ENCODE peak calls at places on chromosomes 6 and 20, in five cellular contexts. O is neuronal stem cell, H is H1, I is H9, D is trophoblast cell. Y is an unnamed sample.

GRCh38 chr6:45881705-45882435 is 133.8 kb downstream of the CLIC5 start:
- DNase-seq in D (no peak), O (no peak), H (no peak), I (no peak), Y (peak)

GRCh38 chr6:125739364-125739763 is 10.1 kb upstream of the HEY2 start:
- DNase-seq in D (no peak), I (no peak), H (no peak), O (no peak), Y (no peak)

GRCh38 chr6:159093608-159094443 is 49.0 kb upstream of the TAGAP start:
- DNase-seq in D (no peak), O (no peak), I (no peak), H (no peak), Y (no peak)

GRCh38 chr6:87653074-87653962 is 48.7 kb downstream of the AKIRIN2 start:
- DNase-seq in I (no peak), H (no peak), D (no peak), O (no peak), Y (no peak)

GRCh38 chr20:41407617-41408016 is 41.0 kb upstream of the EMILIN3 start:
- DNase-seq in O (no peak), H (no peak), D (no peak), I (no peak), Y (no peak)

GRCh38 chr20:4488407-4489339 is 233.0 kb upstream of the PRND start:
- DNase-seq in I (no peak), O (no peak), D (peak), H (no peak), Y (peak)

GRCh38 chr20:859661-860294 is 26.3 kb downstream of the FAM110A start:
- DNase-seq in H (no peak), O (no peak), I (no peak), D (no peak), Y (no peak)

GRCh38 chr20:62030834-62031434 is 34.7 kb downstream of the TAF4 start:
- DNase-seq in I (no peak), H (no peak), D (peak), O (no peak), Y (no peak)

GRCh38 chr6:154894903-154895302 is 100.2 kb upstream of the TIAM2 start:
- DNase-seq in H (no peak), D (no peak), I (no peak), O (no peak), Y (no peak)

GRCh38 chr6:104957301-104958177 is 632 bp downstream of the LIN28B start:
- DNase-seq in H (peak), I (peak), D (no peak), O (peak), Y (peak)

GRCh38 chr20:36929290-36929689 is 22.2 kb downstream of the SAMHD1 start:
- DNase-seq in I (no peak), H (no peak), O (no peak), D (no peak), Y (peak)

GRCh38 chr6:73796881-73797280 is 100.9 kb downstream of the CD109 start:
- DNase-seq in O (no peak), D (no peak), H (no peak), I (no peak), Y (no peak)

GRCh38 chr6:26420607-26421235 is 18.6 kb downstream of the BTN3A1 start:
- DNase-seq in D (peak), H (no peak), O (peak), I (peak), Y (peak)

GRCh38 chr6:120410586-120410985 is 923.7 kb downstream of the TBC1D32 start:
- DNase-seq in I (no peak), D (no peak), H (no peak), O (no peak), Y (no peak)

GRCh38 chr6:120411394-120411793 is 922.9 kb downstream of the TBC1D32 start:
- DNase-seq in D (no peak), O (no peak), I (no peak), H (no peak), Y (no peak)

GRCh38 chr6:120405947-120406346 is 928.3 kb downstream of the TBC1D32 start:
- DNase-seq in D (peak), I (peak), H (peak), O (no peak), Y (no peak)

GRCh38 chr6:120407696-120408095 is 926.6 kb downstream of the TBC1D32 start:
- DNase-seq in I (no peak), H (no peak), D (no peak), O (no peak), Y (no peak)
- H2BK12ac ChIP-seq in I (no peak), H (no peak), D (no peak), O (no peak), Y (no peak)

DNA sequence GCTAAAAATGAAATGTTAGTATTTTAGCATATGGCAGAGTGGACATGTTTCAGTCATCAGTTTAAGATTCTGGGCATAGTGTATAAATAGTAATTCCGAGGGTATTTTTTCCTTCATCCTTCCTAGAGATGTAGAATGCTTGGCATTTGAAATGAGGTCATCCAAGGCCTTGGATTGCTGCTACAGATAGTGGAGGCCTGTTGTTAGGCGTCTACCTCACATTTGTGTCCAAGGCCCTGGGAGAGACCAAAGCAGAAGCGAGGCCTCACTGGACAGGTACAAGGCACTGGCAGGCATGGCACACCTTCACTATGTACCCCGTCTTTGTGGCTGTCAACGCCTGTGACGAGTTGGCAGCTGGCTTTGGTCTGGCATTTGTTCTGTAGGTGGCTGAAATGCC is 58.0 kb downstream of the DTD1 start:
- DNase-seq in D (peak), I (no peak), O (no peak), H (no peak), Y (no peak)
- H2AK5ac ChIP-seq in D (no peak), I (no peak), O (no peak), H (peak), Y (peak)

DNA sequence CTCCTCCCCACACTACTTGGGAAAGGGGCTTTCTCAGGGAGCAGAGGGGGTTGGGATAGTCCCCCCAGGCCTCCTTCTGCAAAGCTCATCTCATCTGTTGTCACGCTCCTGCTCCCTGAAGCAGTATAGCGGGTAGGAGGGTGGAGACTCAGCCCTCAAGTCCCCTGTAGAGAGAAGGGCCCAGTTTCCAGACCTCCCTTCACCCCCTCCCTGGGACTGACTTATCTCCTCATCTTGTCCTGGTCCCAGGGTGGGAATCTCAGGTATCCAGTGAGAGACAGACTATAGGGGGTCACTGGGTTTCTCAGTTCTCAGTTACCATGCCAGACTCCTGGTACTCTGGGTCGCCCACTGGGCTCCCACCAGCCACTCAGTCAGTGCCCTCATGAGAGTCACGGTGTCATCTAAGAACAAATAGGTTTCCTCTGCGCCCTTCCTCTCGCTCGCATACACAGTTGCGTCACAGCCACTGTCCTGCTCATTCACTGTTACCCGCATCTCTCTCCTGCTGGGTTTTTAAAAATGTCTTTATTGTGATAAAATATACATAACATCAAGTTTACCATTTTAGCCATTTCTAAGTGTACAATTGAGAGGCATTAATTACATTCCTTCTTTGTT is 4.1 kb downstream of the TEAD3 start:
- DNase-seq in D (peak), O (no peak), H (no peak), I (no peak), Y (no peak)
- H3K14ac ChIP-seq in D (peak), O (no peak), H (no peak), I (no peak), Y (no peak)

DNA sequence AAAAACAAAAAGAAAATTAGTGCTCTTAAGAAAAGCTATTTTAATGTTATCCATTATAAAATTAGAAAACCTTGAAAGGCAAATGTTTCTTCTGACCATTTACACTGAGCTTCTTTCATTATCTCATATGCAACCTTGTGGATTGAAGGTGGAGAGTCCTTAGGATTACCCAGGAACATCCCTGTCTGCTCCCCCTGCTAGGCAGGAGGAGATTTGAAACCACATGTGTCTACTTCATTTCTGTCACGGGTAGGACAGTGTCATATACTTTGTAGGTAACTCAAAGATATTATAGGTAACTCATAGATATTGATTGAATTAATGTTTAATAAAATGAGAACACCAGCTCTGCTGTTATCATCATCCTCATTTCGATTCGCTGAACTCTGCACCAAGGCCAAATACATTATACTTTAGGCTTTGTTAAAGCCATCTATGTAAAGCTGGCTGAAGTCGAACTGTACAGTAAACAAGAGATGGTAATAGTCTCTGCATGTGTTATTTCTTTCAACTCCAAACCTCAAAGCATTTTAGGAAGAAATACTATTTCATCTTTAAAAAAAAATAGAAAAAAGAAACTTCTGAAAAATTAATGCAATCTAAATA is 49.5 kb downstream of the HDAC2 start:
- DNase-seq in O (no peak), H (no peak), D (no peak), I (no peak), Y (no peak)
- H2BK12ac ChIP-seq in O (no peak), H (no peak), D (no peak), I (no peak), Y (no peak)

GRCh38 chr6:31763617-31763940 is 1.1 kb downstream of the SAPCD1 start:
- DNase-seq in I (peak), D (no peak), O (peak), H (no peak), Y (peak)
- H2AK5ac ChIP-seq in I (no peak), D (peak), O (peak), H (no peak), Y (no peak)

DNA sequence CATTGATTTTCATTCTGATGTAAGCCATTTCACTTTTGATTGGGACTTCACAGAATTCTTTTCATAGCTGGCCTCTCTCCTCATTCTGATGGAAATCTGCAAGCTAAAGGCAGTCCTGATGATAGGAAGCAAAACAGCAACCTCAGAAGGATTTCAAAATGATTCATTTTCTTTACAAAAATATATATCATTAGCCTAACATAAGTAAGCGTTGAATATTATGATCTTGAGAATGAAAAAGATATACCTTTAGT is 143.1 kb upstream of the GJE1 start:
- DNase-seq in O (no peak), I (no peak), D (peak), H (no peak), Y (no peak)
- H3K14ac ChIP-seq in O (no peak), I (no peak), D (no peak), H (no peak), Y (no peak)

DNA sequence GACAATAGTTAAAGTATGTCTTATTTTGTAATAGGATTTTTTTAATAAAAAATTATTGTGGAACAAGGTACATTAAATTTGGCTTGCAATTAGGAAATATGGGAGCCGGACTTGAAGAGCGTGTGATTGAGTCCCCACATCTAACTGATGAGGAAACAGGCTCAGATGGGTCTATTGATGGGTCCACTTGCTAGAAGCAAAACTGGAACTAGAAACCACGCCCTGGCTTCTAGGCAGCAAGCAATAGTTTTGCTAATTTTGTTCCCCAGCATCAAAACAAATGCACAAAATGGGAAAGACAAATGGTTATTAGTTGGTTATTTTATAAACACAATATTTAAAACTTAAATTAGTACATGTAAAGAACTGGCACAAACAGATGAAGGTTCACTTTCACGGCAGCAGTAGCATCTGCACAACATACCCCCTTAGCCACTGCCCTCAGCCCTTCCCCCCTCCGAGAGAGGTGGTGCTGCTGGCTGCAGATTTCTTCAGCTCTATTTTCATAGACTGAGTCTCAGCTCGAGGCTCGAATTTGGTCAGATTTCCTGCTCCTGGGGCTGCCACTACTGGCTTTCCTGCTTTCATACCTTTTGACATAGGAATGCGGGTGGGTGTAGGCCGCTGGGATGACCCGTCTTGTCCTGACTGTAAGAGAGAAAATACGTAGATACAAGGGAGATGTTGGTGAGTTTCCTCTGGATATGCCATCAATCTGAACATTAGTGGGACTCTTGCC is 23.8 kb upstream of the TMEM30A start:
- DNase-seq in H (no peak), O (no peak), I (no peak), D (peak), Y (no peak)
- H2BK12ac ChIP-seq in H (no peak), O (no peak), I (no peak), D (no peak), Y (peak)

DNA sequence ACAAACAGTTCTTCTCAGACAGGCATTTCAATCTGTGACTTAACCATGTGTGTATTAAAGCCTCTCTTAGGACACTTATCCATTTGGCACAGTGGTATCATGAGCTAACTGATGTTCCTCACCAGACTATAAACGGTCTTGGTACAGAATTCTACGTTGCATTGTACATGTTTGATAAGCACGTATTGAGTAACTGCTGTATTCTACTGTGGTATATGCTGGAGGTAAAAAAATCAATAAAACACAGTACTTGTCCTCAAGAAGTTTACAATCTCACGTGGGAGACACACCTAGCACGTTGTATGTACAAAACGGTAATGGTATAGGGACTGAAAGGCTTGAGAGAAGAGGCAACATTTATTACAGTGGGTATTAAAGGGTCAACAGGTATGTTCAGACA is 33.2 kb upstream of the FAM83C start:
- DNase-seq in H (no peak), I (no peak), D (no peak), O (no peak), Y (no peak)
- H2AK5ac ChIP-seq in H (no peak), I (no peak), D (no peak), O (no peak), Y (peak)

GRCh38 chr20:34022843-34023234 is 29.1 kb downstream of the RALY start:
- DNase-seq in O (no peak), I (no peak), D (no peak), H (no peak), Y (no peak)

GRCh38 chr20:34022154-34022842 is 28.6 kb downstream of the RALY start:
- DNase-seq in D (peak), I (no peak), O (no peak), H (no peak), Y (peak)

GRCh38 chr20:34024733-34025351 is 31.1 kb downstream of the RALY start:
- DNase-seq in D (no peak), I (no peak), O (no peak), H (no peak), Y (no peak)

GRCh38 chr20:34029415-34029814 is 35.7 kb downstream of the RALY start:
- DNase-seq in I (no peak), D (no peak), H (no peak), O (no peak), Y (no peak)

GRCh38 chr20:34023937-34024732 is 30.4 kb downstream of the RALY start:
- DNase-seq in H (no peak), D (no peak), O (no peak), I (no peak), Y (no peak)
- H3K14ac ChIP-seq in H (no peak), D (no peak), O (no peak), I (no peak), Y (no peak)

DNA sequence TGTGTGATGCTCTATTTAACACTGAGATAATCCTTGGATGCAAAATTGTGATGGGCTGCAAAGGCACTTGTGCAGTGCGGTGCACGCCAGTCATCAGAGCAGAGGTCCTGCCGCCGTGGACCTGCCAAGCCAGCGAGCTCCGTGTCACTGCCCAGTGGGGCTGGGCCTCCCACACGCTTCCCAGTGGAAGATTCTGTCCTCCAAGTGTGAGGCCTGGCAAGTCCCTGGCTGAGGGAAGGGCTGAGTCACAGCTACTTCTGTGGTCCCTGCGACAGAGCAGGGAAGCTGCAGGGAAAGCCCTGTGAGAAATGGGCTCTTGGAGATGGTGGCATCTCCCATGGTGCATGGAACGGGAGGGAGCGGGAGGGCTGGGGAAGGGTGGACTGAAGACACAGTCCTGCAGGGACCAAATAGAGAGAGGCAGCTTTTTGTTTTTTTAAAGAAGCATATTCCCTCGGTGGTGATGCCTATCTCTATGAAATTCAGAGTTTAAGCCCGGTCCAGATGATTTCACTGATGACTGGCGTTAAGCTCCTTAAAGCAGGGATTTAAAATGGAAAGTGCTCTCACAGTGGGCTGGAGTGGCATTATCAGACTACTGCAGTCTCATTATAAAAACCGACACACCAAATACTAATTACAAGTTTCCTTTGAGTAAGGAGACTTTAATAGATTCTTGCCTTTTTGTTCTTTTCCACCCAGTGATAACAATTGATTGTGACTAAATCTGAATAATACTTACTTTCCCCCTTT is 413.7 kb downstream of the QKI start:
- DNase-seq in O (no peak), H (no peak), I (no peak), D (peak), Y (no peak)
- H2BK12ac ChIP-seq in O (no peak), H (no peak), I (no peak), D (no peak), Y (no peak)

Y was measured in mesenchymal stem cell.